ENCODE peak calls at places on chromosomes 12 and 14, in five cellular contexts. One of them, this sample, is unnamed.

GRCh38 chr12:73726881-73727280 is 810.8 kb upstream of the ATXN7L3B start:
- DNase-seq in K562: no peak
- DNase-seq in endothelial cell of umbilical vein: no peak
- DNase-seq in prostate gland: no peak
- DNase-seq in GM12892: no peak
- DNase-seq in this sample: no peak

GRCh38 chr12:7152818-7153217 is 22.6 kb downstream of the CLSTN3 start:
- DNase-seq in K562: no peak
- DNase-seq in endothelial cell of umbilical vein: no peak
- DNase-seq in prostate gland: no peak
- DNase-seq in GM12892: no peak
- DNase-seq in this sample: no peak

GRCh38 chr12:12376636-12377448 is 20.0 kb downstream of the BORCS5 start:
- DNase-seq in K562: peak
- DNase-seq in endothelial cell of umbilical vein: peak
- DNase-seq in prostate gland: peak
- DNase-seq in GM12892: peak
- DNase-seq in this sample: peak

GRCh38 chr12:49111206-49111605 is 559 bp upstream of the LMBR1L start:
- DNase-seq in K562: no peak
- DNase-seq in endothelial cell of umbilical vein: no peak
- DNase-seq in prostate gland: no peak
- DNase-seq in GM12892: no peak
- DNase-seq in this sample: no peak

GRCh38 chr12:102374190-102374589 is 106.2 kb downstream of the IGF1 start:
- DNase-seq in K562: no peak
- DNase-seq in endothelial cell of umbilical vein: no peak
- DNase-seq in prostate gland: no peak
- DNase-seq in GM12892: no peak
- DNase-seq in this sample: no peak

GRCh38 chr12:84131076-84131475 is 781.5 kb downstream of the SLC6A15 start:
- DNase-seq in K562: no peak
- DNase-seq in endothelial cell of umbilical vein: no peak
- DNase-seq in prostate gland: no peak
- DNase-seq in GM12892: no peak
- DNase-seq in this sample: no peak

GRCh38 chr14:29643415-29644206 is 284.0 kb downstream of the PRKD1 start:
- DNase-seq in K562: peak
- DNase-seq in endothelial cell of umbilical vein: peak
- DNase-seq in prostate gland: no peak
- DNase-seq in GM12892: no peak
- DNase-seq in this sample: no peak

GRCh38 chr12:132690112-132690511 is 2.7 kb downstream of the PXMP2 start:
- DNase-seq in K562: no peak
- DNase-seq in endothelial cell of umbilical vein: no peak
- DNase-seq in prostate gland: no peak
- DNase-seq in GM12892: no peak
- DNase-seq in this sample: no peak

GRCh38 chr14:104741803-104742251 is 11.1 kb upstream of the SIVA1 start:
- DNase-seq in K562: no peak
- DNase-seq in endothelial cell of umbilical vein: no peak
- DNase-seq in prostate gland: no peak
- DNase-seq in GM12892: no peak
- DNase-seq in this sample: no peak

GRCh38 chr12:62128186-62128965 is 131.8 kb upstream of the USP15 start:
- DNase-seq in K562: no peak
- DNase-seq in endothelial cell of umbilical vein: peak
- DNase-seq in prostate gland: no peak
- DNase-seq in GM12892: no peak
- DNase-seq in this sample: no peak

GRCh38 chr14:32567543-32568384 is 238.7 kb downstream of the AKAP6 start:
- DNase-seq in K562: no peak
- DNase-seq in endothelial cell of umbilical vein: peak
- DNase-seq in prostate gland: no peak
- DNase-seq in GM12892: no peak
- DNase-seq in this sample: no peak

GRCh38 chr14:89418452-89418851 is 1.4 kb upstream of the FOXN3 start:
- DNase-seq in K562: no peak
- DNase-seq in endothelial cell of umbilical vein: no peak
- DNase-seq in prostate gland: no peak
- DNase-seq in GM12892: no peak
- DNase-seq in this sample: no peak

GRCh38 chr14:84323963-84324362 is 1206.0 kb upstream of the FLRT2 start:
- DNase-seq in K562: no peak
- DNase-seq in endothelial cell of umbilical vein: peak
- DNase-seq in prostate gland: no peak
- DNase-seq in GM12892: no peak
- DNase-seq in this sample: no peak

GRCh38 chr14:94337274-94337673 is 14.1 kb upstream of the SERPINA6 start:
- DNase-seq in K562: no peak
- DNase-seq in endothelial cell of umbilical vein: no peak
- DNase-seq in prostate gland: no peak
- DNase-seq in GM12892: no peak
- DNase-seq in this sample: no peak

GRCh38 chr12:68565391-68565903 is 45.3 kb upstream of the RAP1B start:
- DNase-seq in K562: no peak
- DNase-seq in endothelial cell of umbilical vein: peak
- DNase-seq in prostate gland: no peak
- DNase-seq in GM12892: no peak
- DNase-seq in this sample: no peak

GRCh38 chr12:43937947-43938346 is 102.1 kb downstream of the TMEM117 start:
- DNase-seq in K562: peak
- DNase-seq in endothelial cell of umbilical vein: peak
- DNase-seq in prostate gland: no peak
- DNase-seq in GM12892: no peak
- DNase-seq in this sample: no peak

GRCh38 chr14:97456958-97457357 is 659.8 kb downstream of the VRK1 start:
- DNase-seq in K562: no peak
- DNase-seq in endothelial cell of umbilical vein: no peak
- DNase-seq in prostate gland: no peak
- DNase-seq in GM12892: no peak
- DNase-seq in this sample: no peak

GRCh38 chr12:23540572-23540971 is 408.9 kb downstream of the SOX5 start:
- DNase-seq in K562: no peak
- DNase-seq in endothelial cell of umbilical vein: no peak
- DNase-seq in prostate gland: no peak
- DNase-seq in GM12892: no peak
- DNase-seq in this sample: no peak

GRCh38 chr12:119153477-119154434 is 25.0 kb upstream of the HSPB8 start:
- DNase-seq in K562: peak
- DNase-seq in endothelial cell of umbilical vein: peak
- DNase-seq in prostate gland: no peak
- DNase-seq in GM12892: no peak
- DNase-seq in this sample: no peak

GRCh38 chr12:65800928-65801327 is 23.4 kb upstream of the HMGA2 start:
- DNase-seq in K562: no peak
- DNase-seq in endothelial cell of umbilical vein: no peak
- DNase-seq in prostate gland: no peak
- DNase-seq in GM12892: no peak
- DNase-seq in this sample: no peak

GRCh38 chr12:3218846-3219632 is 141.9 kb downstream of the TSPAN9 start:
- DNase-seq in K562: no peak
- DNase-seq in endothelial cell of umbilical vein: no peak
- DNase-seq in prostate gland: no peak
- DNase-seq in GM12892: no peak
- DNase-seq in this sample: no peak

GRCh38 chr12:112188130-112188830 is 62.9 kb downstream of the TRAFD1 start:
- DNase-seq in K562: no peak
- DNase-seq in endothelial cell of umbilical vein: no peak
- DNase-seq in prostate gland: no peak
- DNase-seq in GM12892: no peak
- DNase-seq in this sample: no peak

GRCh38 chr12:55296469-55296868 is at the start of gene OR6C6:
- DNase-seq in K562: no peak
- DNase-seq in endothelial cell of umbilical vein: no peak
- DNase-seq in prostate gland: no peak
- DNase-seq in GM12892: no peak
- DNase-seq in this sample: no peak

GRCh38 chr14:38107216-38107631 is 100.5 kb upstream of the SSTR1 start:
- DNase-seq in K562: no peak
- DNase-seq in endothelial cell of umbilical vein: no peak
- DNase-seq in prostate gland: no peak
- DNase-seq in GM12892: no peak
- DNase-seq in this sample: no peak

GRCh38 chr12:53538209-53538689 is 31.0 kb upstream of the NPFF start:
- DNase-seq in K562: no peak
- DNase-seq in endothelial cell of umbilical vein: peak
- DNase-seq in prostate gland: peak
- DNase-seq in GM12892: no peak
- DNase-seq in this sample: no peak

GRCh38 chr14:55730602-55731001 is 150.6 kb downstream of the KTN1 start:
- DNase-seq in K562: no peak
- DNase-seq in endothelial cell of umbilical vein: no peak
- DNase-seq in prostate gland: peak
- DNase-seq in GM12892: no peak
- DNase-seq in this sample: no peak

GRCh38 chr12:114662512-114663177 is 21.3 kb downstream of the TBX3 start:
- DNase-seq in K562: peak
- DNase-seq in endothelial cell of umbilical vein: peak
- DNase-seq in prostate gland: peak
- DNase-seq in GM12892: no peak
- DNase-seq in this sample: no peak

GRCh38 chr14:52906141-52906601 is 44.7 kb downstream of the FERMT2 start:
- DNase-seq in K562: no peak
- DNase-seq in endothelial cell of umbilical vein: peak
- DNase-seq in prostate gland: no peak
- DNase-seq in GM12892: no peak
- DNase-seq in this sample: no peak

GRCh38 chr12:43293396-43293795 is 258.6 kb downstream of the ADAMTS20 start:
- DNase-seq in K562: no peak
- DNase-seq in endothelial cell of umbilical vein: peak
- DNase-seq in prostate gland: no peak
- DNase-seq in GM12892: no peak
- DNase-seq in this sample: no peak

GRCh38 chr12:126932156-126932555 is 1334.8 kb upstream of the TMEM132C start:
- DNase-seq in K562: no peak
- DNase-seq in endothelial cell of umbilical vein: no peak
- DNase-seq in prostate gland: no peak
- DNase-seq in GM12892: no peak
- DNase-seq in this sample: no peak

GRCh38 chr12:76037130-76038105 is 5.8 kb upstream of the PHLDA1 start:
- DNase-seq in K562: peak
- DNase-seq in endothelial cell of umbilical vein: peak
- DNase-seq in prostate gland: peak
- DNase-seq in GM12892: no peak
- DNase-seq in this sample: no peak
- TF ChIP-seq POLR2AphosphoS5 in K562: no peak
- TF ChIP-seq POLR2AphosphoS5 in endothelial cell of umbilical vein: no peak
- TF ChIP-seq POLR2AphosphoS5 in prostate gland: peak
- TF ChIP-seq POLR2AphosphoS5 in GM12892: no peak
- TF ChIP-seq POLR2AphosphoS5 in this sample: no peak

DNA sequence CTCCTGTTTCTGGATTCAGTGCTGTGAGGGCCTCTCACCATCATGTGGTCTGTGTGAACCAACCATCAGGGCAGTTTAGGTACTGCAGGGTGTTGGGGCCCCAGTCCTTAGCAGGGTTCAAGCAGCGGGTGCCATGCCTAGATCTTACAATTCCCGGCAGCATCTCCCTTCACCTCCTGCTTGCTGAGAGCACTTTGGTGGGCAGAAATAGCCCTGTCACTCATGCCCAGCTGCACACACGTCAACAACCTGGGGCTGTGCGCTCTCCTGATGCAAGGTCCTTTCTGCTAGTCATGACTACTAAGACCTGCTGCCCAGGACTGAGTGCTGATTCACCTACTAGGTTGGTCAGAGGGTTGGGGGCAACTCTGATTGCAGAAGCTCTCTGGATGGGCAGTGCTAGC is 72.1 kb downstream of the NINJ2 start:
- DNase-seq in K562: no peak
- DNase-seq in endothelial cell of umbilical vein: no peak
- DNase-seq in prostate gland: no peak
- DNase-seq in GM12892: no peak
- DNase-seq in this sample: no peak
- TF ChIP-seq POLR2A in K562: no peak
- TF ChIP-seq POLR2A in endothelial cell of umbilical vein: no peak
- TF ChIP-seq POLR2A in prostate gland: no peak
- TF ChIP-seq POLR2A in GM12892: no peak
- TF ChIP-seq POLR2A in this sample: no peak

GRCh38 chr14:99125113-99125512 is 146.9 kb downstream of the BCL11B start:
- DNase-seq in K562: no peak
- DNase-seq in endothelial cell of umbilical vein: no peak
- DNase-seq in prostate gland: no peak
- DNase-seq in GM12892: no peak
- DNase-seq in this sample: no peak
- TF ChIP-seq POLR2AphosphoS5 in K562: no peak
- TF ChIP-seq POLR2AphosphoS5 in endothelial cell of umbilical vein: no peak
- TF ChIP-seq POLR2AphosphoS5 in prostate gland: no peak
- TF ChIP-seq POLR2AphosphoS5 in GM12892: no peak
- TF ChIP-seq POLR2AphosphoS5 in this sample: no peak

GRCh38 chr12:120580787-120581723 is at the start of gene POP5:
- DNase-seq in K562: peak
- DNase-seq in endothelial cell of umbilical vein: peak
- DNase-seq in prostate gland: peak
- DNase-seq in GM12892: peak
- DNase-seq in this sample: peak
- TF ChIP-seq POLR2A in K562: peak
- TF ChIP-seq POLR2A in endothelial cell of umbilical vein: peak
- TF ChIP-seq POLR2A in prostate gland: peak
- TF ChIP-seq POLR2A in GM12892: peak
- TF ChIP-seq POLR2A in this sample: peak

DNA sequence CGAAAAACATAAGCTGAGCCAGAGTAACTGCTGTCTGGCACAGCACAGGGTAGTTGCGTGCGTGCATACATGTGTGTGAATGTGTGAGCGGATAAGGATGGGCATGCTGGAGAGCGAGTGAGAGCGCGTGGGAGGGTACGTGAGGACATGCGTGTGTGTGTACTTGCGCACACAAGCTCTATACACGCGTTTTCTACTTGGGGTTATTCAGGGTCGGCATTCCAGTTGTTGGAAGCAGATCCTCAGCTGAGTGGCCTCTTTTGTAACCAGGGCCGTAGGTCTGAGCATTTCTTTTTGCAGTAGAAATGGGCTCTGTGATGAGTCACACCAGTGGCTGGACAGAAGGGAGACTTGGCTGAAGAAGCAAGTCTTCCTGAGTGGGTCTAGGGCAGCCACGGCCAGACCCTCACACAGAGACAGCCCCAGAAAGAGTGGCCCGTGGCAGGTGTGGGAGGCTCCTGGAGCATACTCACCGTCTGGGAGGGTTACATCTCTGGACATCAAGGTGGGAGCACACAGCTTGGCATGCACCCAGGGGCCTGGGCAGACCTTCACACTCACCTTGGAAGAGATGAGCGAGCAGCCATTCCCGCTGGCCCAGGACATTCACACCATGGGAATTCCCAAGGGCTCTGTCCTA is 78.0 kb downstream of the LRRC74A start:
- DNase-seq in K562: no peak
- DNase-seq in endothelial cell of umbilical vein: no peak
- DNase-seq in prostate gland: no peak
- DNase-seq in GM12892: no peak
- DNase-seq in this sample: no peak
- TF ChIP-seq POLR2AphosphoS5 in K562: no peak
- TF ChIP-seq POLR2AphosphoS5 in endothelial cell of umbilical vein: no peak
- TF ChIP-seq POLR2AphosphoS5 in prostate gland: no peak
- TF ChIP-seq POLR2AphosphoS5 in GM12892: no peak
- TF ChIP-seq POLR2AphosphoS5 in this sample: no peak

GRCh38 chr14:99480856-99481744 is at the start of the genes CCNK and SETD3:
- DNase-seq in K562: peak
- DNase-seq in endothelial cell of umbilical vein: peak
- DNase-seq in prostate gland: peak
- DNase-seq in GM12892: peak
- DNase-seq in this sample: peak
- TF ChIP-seq POLR2A in K562: peak
- TF ChIP-seq POLR2A in endothelial cell of umbilical vein: peak
- TF ChIP-seq POLR2A in prostate gland: peak
- TF ChIP-seq POLR2A in GM12892: peak
- TF ChIP-seq POLR2A in this sample: peak

This sample was measured in GM12891.